ENCODE peak calls at places on chromosomes 12 and 14, in five cellular contexts. One of them, this sample, is unnamed.

GRCh38 chr12:95322335-95322734 is 104.7 kb downstream of the VEZT start:
- DNase-seq in CMK: no peak
- DNase-seq in activated B cell treated with CpG ODN at 0.5 μM for 24 hours: no peak
- DNase-seq in IMR-90: peak; percentile 55
- DNase-seq in ascending aorta: no peak
- DNase-seq in this sample: no peak

GRCh38 chr14:54565236-54566151 is 1.4 kb upstream of the SAMD4A start:
- DNase-seq in CMK: no peak
- DNase-seq in activated B cell treated with CpG ODN at 0.5 μM for 24 hours: peak; percentile 75
- DNase-seq in IMR-90: peak; percentile 90
- DNase-seq in ascending aorta: peak; percentile 86
- DNase-seq in this sample: peak; percentile 71

GRCh38 chr12:89244536-89244935 is 107.8 kb downstream of the DUSP6 start:
- DNase-seq in CMK: no peak
- DNase-seq in activated B cell treated with CpG ODN at 0.5 μM for 24 hours: no peak
- DNase-seq in IMR-90: peak; percentile 64
- DNase-seq in ascending aorta: no peak
- DNase-seq in this sample: no peak

GRCh38 chr12:15208871-15209656 is 12.2 kb downstream of the RERG start:
- DNase-seq in CMK: no peak
- DNase-seq in activated B cell treated with CpG ODN at 0.5 μM for 24 hours: no peak
- DNase-seq in IMR-90: no peak
- DNase-seq in ascending aorta: no peak
- DNase-seq in this sample: no peak

GRCh38 chr14:104339829-104340228 is 201.4 kb downstream of the KIF26A start:
- DNase-seq in CMK: no peak
- DNase-seq in activated B cell treated with CpG ODN at 0.5 μM for 24 hours: no peak
- DNase-seq in IMR-90: no peak
- DNase-seq in ascending aorta: no peak
- DNase-seq in this sample: no peak

GRCh38 chr12:2902287-2902880 is 11.7 kb downstream of the TULP3 start:
- DNase-seq in CMK: no peak
- DNase-seq in activated B cell treated with CpG ODN at 0.5 μM for 24 hours: no peak
- DNase-seq in IMR-90: peak; percentile 50
- DNase-seq in ascending aorta: no peak
- DNase-seq in this sample: no peak

GRCh38 chr14:37480446-37481290 is 114.4 kb downstream of the FOXA1 start:
- DNase-seq in CMK: no peak
- DNase-seq in activated B cell treated with CpG ODN at 0.5 μM for 24 hours: no peak
- DNase-seq in IMR-90: no peak
- DNase-seq in ascending aorta: no peak
- DNase-seq in this sample: no peak

GRCh38 chr12:96434107-96434506 is 33.9 kb upstream of the CDK17 start:
- DNase-seq in CMK: peak; percentile 36
- DNase-seq in activated B cell treated with CpG ODN at 0.5 μM for 24 hours: no peak
- DNase-seq in IMR-90: peak; percentile 100
- DNase-seq in ascending aorta: no peak
- DNase-seq in this sample: peak; percentile 94

GRCh38 chr12:76883151-76883550 is 4.3 kb upstream of the CSRP2 start:
- DNase-seq in CMK: no peak
- DNase-seq in activated B cell treated with CpG ODN at 0.5 μM for 24 hours: no peak
- DNase-seq in IMR-90: peak; percentile 84
- DNase-seq in ascending aorta: no peak
- DNase-seq in this sample: no peak

GRCh38 chr14:29926701-29927595 is 699 bp downstream of the PRKD1 start:
- DNase-seq in CMK: no peak
- DNase-seq in activated B cell treated with CpG ODN at 0.5 μM for 24 hours: peak; percentile 32
- DNase-seq in IMR-90: peak; percentile 43
- DNase-seq in ascending aorta: no peak
- DNase-seq in this sample: no peak

GRCh38 chr14:72715215-72715909 is 178.5 kb downstream of the DPF3 start:
- DNase-seq in CMK: no peak
- DNase-seq in activated B cell treated with CpG ODN at 0.5 μM for 24 hours: no peak
- DNase-seq in IMR-90: peak; percentile 18
- DNase-seq in ascending aorta: peak; percentile 36
- DNase-seq in this sample: no peak

GRCh38 chr12:21604245-21605101 is at the start of gene GYS2:
- DNase-seq in CMK: no peak
- DNase-seq in activated B cell treated with CpG ODN at 0.5 μM for 24 hours: no peak
- DNase-seq in IMR-90: no peak
- DNase-seq in ascending aorta: no peak
- DNase-seq in this sample: no peak

GRCh38 chr12:53252349-53252916 is 15.7 kb upstream of the ESPL1 start:
- DNase-seq in CMK: no peak
- DNase-seq in activated B cell treated with CpG ODN at 0.5 μM for 24 hours: no peak
- DNase-seq in IMR-90: no peak
- DNase-seq in ascending aorta: no peak
- DNase-seq in this sample: no peak

GRCh38 chr12:111687952-111688351 is 2.1 kb downstream of the ACAD10 start:
- DNase-seq in CMK: no peak
- DNase-seq in activated B cell treated with CpG ODN at 0.5 μM for 24 hours: no peak
- DNase-seq in IMR-90: no peak
- DNase-seq in ascending aorta: no peak
- DNase-seq in this sample: no peak

GRCh38 chr14:70821581-70821915 is 12.2 kb upstream of the MAP3K9 start:
- DNase-seq in CMK: no peak
- DNase-seq in activated B cell treated with CpG ODN at 0.5 μM for 24 hours: no peak
- DNase-seq in IMR-90: no peak
- DNase-seq in ascending aorta: no peak
- DNase-seq in this sample: no peak

GRCh38 chr14:65751510-65751909 is 339.0 kb downstream of the FUT8 start:
- DNase-seq in CMK: no peak
- DNase-seq in activated B cell treated with CpG ODN at 0.5 μM for 24 hours: no peak
- DNase-seq in IMR-90: no peak
- DNase-seq in ascending aorta: no peak
- DNase-seq in this sample: no peak

GRCh38 chr12:125742413-125742812 is 677.2 kb downstream of the AACS start:
- DNase-seq in CMK: no peak
- DNase-seq in activated B cell treated with CpG ODN at 0.5 μM for 24 hours: no peak
- DNase-seq in IMR-90: no peak
- DNase-seq in ascending aorta: no peak
- DNase-seq in this sample: no peak

This sample was measured in H4.